ENCODE peak calls at places on chromosomes 4 and X, in ten cellular contexts. E, M, T, H, L, B, U, N, J and S are unnamed samples.

GRCh38 chr4:68748181-68748981 is 67.4 kb upstream of the UGT2B10 start:
- DNase-seq in E (no peak), M (no peak), T (no peak), H (no peak), L (no peak), B (no peak), U (no peak), N (no peak), J (no peak), S (peak)

GRCh38 chr4:158786155-158786581 is 17.3 kb downstream of the FNIP2 start:
- DNase-seq in E (no peak), M (no peak), T (no peak), H (no peak), L (no peak), B (no peak), U (no peak), N (no peak), J (no peak), S (no peak)

GRCh38 chrX:16145656-16146055 is 21.6 kb upstream of the MAGEB17 start:
- DNase-seq in E (no peak), M (no peak), T (no peak), H (no peak), L (no peak), B (no peak), U (no peak), N (no peak), J (no peak), S (no peak)

GRCh38 chr4:2163311-2163821 is 78.6 kb downstream of the HAUS3 start:
- DNase-seq in E (no peak), M (no peak), T (no peak), H (no peak), L (no peak), B (no peak), U (no peak), N (no peak), J (no peak), S (no peak)

GRCh38 chr4:104967034-104967401 is 179.7 kb upstream of the TET2 start:
- DNase-seq in E (no peak), M (peak), T (peak), H (no peak), L (no peak), B (no peak), U (no peak), N (no peak), J (peak), S (peak)

GRCh38 chrX:24097741-24098140 is 43.0 kb downstream of the EIF2S3 start:
- DNase-seq in E (no peak), M (no peak), T (no peak), H (no peak), L (no peak), B (no peak), U (no peak), N (no peak), J (no peak), S (no peak)

GRCh38 chrX:10514891-10515290 is 105.5 kb downstream of the MID1 start:
- DNase-seq in E (no peak), M (no peak), T (no peak), H (no peak), L (peak), B (no peak), U (no peak), N (no peak), J (no peak), S (no peak)

GRCh38 chr4:80240976-80241375 is 25.5 kb upstream of the FGF5 start:
- DNase-seq in E (no peak), M (no peak), T (no peak), H (no peak), L (peak), B (no peak), U (no peak), N (no peak), J (no peak), S (peak)

GRCh38 chrX:40318076-40318475 is 220.3 kb upstream of the BCOR start:
- DNase-seq in E (no peak), M (no peak), T (no peak), H (no peak), L (no peak), B (no peak), U (no peak), N (no peak), J (no peak), S (no peak)

GRCh38 chr4:105633241-105633640 is 75.2 kb downstream of the INTS12 start:
- DNase-seq in E (no peak), M (peak), T (no peak), H (no peak), L (no peak), B (no peak), U (no peak), N (no peak), J (no peak), S (peak)

GRCh38 chrX:40260123-40260751 is 162.5 kb upstream of the BCOR start:
- DNase-seq in E (no peak), M (no peak), T (no peak), H (peak), L (peak), B (no peak), U (no peak), N (no peak), J (peak), S (no peak)

GRCh38 chrX:129772796-129773431 is 6.8 kb upstream of the SASH3 start:
- DNase-seq in E (no peak), M (peak), T (peak), H (no peak), L (no peak), B (no peak), U (peak), N (peak), J (no peak), S (no peak)

GRCh38 chrX:129786210-129786651 is 6.5 kb downstream of the SASH3 start:
- DNase-seq in E (no peak), M (no peak), T (no peak), H (no peak), L (no peak), B (no peak), U (no peak), N (no peak), J (no peak), S (no peak)

GRCh38 chrX:19168609-19169008 is 46.3 kb upstream of the ADGRG2 start:
- DNase-seq in E (no peak), M (no peak), T (no peak), H (no peak), L (no peak), B (no peak), U (no peak), N (no peak), J (no peak), S (no peak)

GRCh38 chrX:148380614-148381561 is 119.5 kb upstream of the AFF2 start:
- DNase-seq in E (no peak), M (no peak), T (peak), H (no peak), L (peak), B (no peak), U (no peak), N (peak), J (no peak), S (no peak)

GRCh38 chr4:6960628-6961027 is 51.0 kb downstream of the TBC1D14 start:
- DNase-seq in E (no peak), M (no peak), T (no peak), H (no peak), L (peak), B (no peak), U (no peak), N (no peak), J (no peak), S (no peak)

GRCh38 chr4:68591204-68591603 is 15.1 kb upstream of the UGT2B17 start:
- DNase-seq in E (no peak), M (no peak), T (no peak), H (no peak), L (no peak), B (no peak), U (no peak), N (no peak), J (no peak), S (no peak)

GRCh38 chrX:118254611-118255010 is 91.3 kb upstream of the WDR44 start:
- DNase-seq in E (no peak), M (peak), T (peak), H (peak), L (peak), B (peak), U (no peak), N (peak), J (no peak), S (no peak)

GRCh38 chr4:6526171-6526570 is 48.8 kb upstream of the MAN2B2 start:
- DNase-seq in E (no peak), M (no peak), T (no peak), H (no peak), L (no peak), B (no peak), U (no peak), N (no peak), J (no peak), S (no peak)

GRCh38 chrX:68947882-68948605 is 119.2 kb downstream of the EFNB1 start:
- DNase-seq in E (no peak), M (no peak), T (no peak), H (no peak), L (peak), B (no peak), U (no peak), N (no peak), J (no peak), S (no peak)

GRCh38 chr4:151690164-151690856 is 70.5 kb downstream of the GATB start:
- DNase-seq in E (no peak), M (no peak), T (no peak), H (no peak), L (peak), B (no peak), U (no peak), N (no peak), J (no peak), S (peak)

GRCh38 chr4:16078195-16078756 is 5.5 kb downstream of the PROM1 start:
- DNase-seq in E (no peak), M (no peak), T (no peak), H (no peak), L (no peak), B (no peak), U (no peak), N (no peak), J (no peak), S (no peak)

GRCh38 chr4:100842856-100843255 is 325.0 kb upstream of the EMCN start:
- DNase-seq in E (no peak), M (no peak), T (no peak), H (no peak), L (no peak), B (no peak), U (no peak), N (no peak), J (no peak), S (no peak)

GRCh38 chrX:153469811-153470410 is 465 bp downstream of the HAUS7 start:
- DNase-seq in E (no peak), M (no peak), T (peak), H (peak), L (peak), B (peak), U (no peak), N (peak), J (peak), S (peak)

GRCh38 chr4:1813231-1813630 is 20.1 kb downstream of the FGFR3 start:
- DNase-seq in E (no peak), M (no peak), T (no peak), H (no peak), L (no peak), B (no peak), U (no peak), N (no peak), J (no peak), S (no peak)

GRCh38 chr4:40897557-40898203 is 147.9 kb downstream of the NSUN7 start:
- DNase-seq in E (no peak), M (peak), T (peak), H (peak), L (peak), B (peak), U (peak), N (peak), J (peak), S (peak)

GRCh38 chrX:15737957-15738685 is at the start of gene CA5B:
- DNase-seq in E (peak), M (peak), T (peak), H (peak), L (peak), B (peak), U (peak), N (peak), J (no peak), S (peak)

GRCh38 chrX:13939741-13940597 is 89.7 kb downstream of the GEMIN8 start:
- DNase-seq in E (no peak), M (no peak), T (no peak), H (peak), L (no peak), B (no peak), U (no peak), N (no peak), J (no peak), S (no peak)

GRCh38 chr4:86358176-86358701 is 1.6 kb downstream of the MAPK10 start:
- DNase-seq in E (no peak), M (no peak), T (no peak), H (no peak), L (no peak), B (no peak), U (no peak), N (no peak), J (no peak), S (no peak)

GRCh38 chr4:66034671-66035070 is 364.4 kb upstream of the EPHA5 start:
- DNase-seq in E (no peak), M (no peak), T (no peak), H (no peak), L (no peak), B (no peak), U (no peak), N (no peak), J (no peak), S (no peak)